ENCODE peak calls at places on chromosomes 4 and X, in ten cellular contexts. S is astrocyte of the spinal cord; M is activated CD4-positive, CD25-positive, alpha-beta regulatory T cell; O is pons; T is ELR; V is fibroblast of lung; X is cardiac muscle cell; D is activated naive CD4-positive, alpha-beta T cell; K is esophagus muscularis mucosa; R is mesothelial cell of epicardium. I is an unnamed sample.
A peak's percentile ranks its signal among the peaks of the same experiment; 100 is the strongest.

GRCh38 chr4:54542540-54543041 is 115.2 kb upstream of the KIT start:
- DNase-seq in S (peak; percentile 20), M (no peak), O (no peak), T (no peak), V (no peak), X (no peak), D (no peak), K (no peak), R (no peak), I (no peak)

GRCh38 chrX:148609766-148610698 is 109.6 kb downstream of the AFF2 start:
- DNase-seq in S (no peak), M (no peak), O (no peak), T (no peak), V (peak; percentile 29), X (peak; percentile 63), D (no peak), K (no peak), R (no peak), I (no peak)

GRCh38 chr4:153528705-153529493 is 62.7 kb downstream of the TMEM131L start:
- DNase-seq in S (no peak), M (no peak), O (no peak), T (no peak), V (no peak), X (no peak), D (no peak), K (peak; percentile 34), R (no peak), I (peak; percentile 16)

GRCh38 chr4:2761035-2761923 is 5.1 kb upstream of the TNIP2 start:
- DNase-seq in S (peak; percentile 22), M (no peak), O (no peak), T (no peak), V (peak; percentile 13), X (no peak), D (no peak), K (no peak), R (no peak), I (no peak)

GRCh38 chr4:105060628-105061027 is 86.0 kb upstream of the TET2 start:
- DNase-seq in S (peak; percentile 83), M (no peak), O (peak; percentile 79), T (peak; percentile 38), V (peak; percentile 82), X (no peak), D (no peak), K (no peak), R (no peak), I (no peak)

GRCh38 chrX:19190902-19191301 is 68.6 kb upstream of the ADGRG2 start:
- DNase-seq in S (no peak), M (no peak), O (no peak), T (no peak), V (no peak), X (no peak), D (no peak), K (no peak), R (no peak), I (no peak)

GRCh38 chr4:173191623-173192041 is 23.0 kb downstream of the GALNT7 start:
- DNase-seq in S (peak; percentile 56), M (no peak), O (no peak), T (peak; percentile 82), V (peak; percentile 71), X (no peak), D (no peak), K (no peak), R (no peak), I (no peak)

GRCh38 chrX:147693511-147693910 is 218.2 kb upstream of the FMR1 start:
- DNase-seq in S (no peak), M (no peak), O (no peak), T (no peak), V (no peak), X (no peak), D (no peak), K (no peak), R (no peak), I (no peak)

GRCh38 chr4:44638091-44638490 is 13.3 kb downstream of the YIPF7 start:
- DNase-seq in S (no peak), M (no peak), O (no peak), T (no peak), V (no peak), X (no peak), D (no peak), K (no peak), R (no peak), I (no peak)

GRCh38 chr4:2127609-2128300 is 68.6 kb downstream of the NAT8L start:
- DNase-seq in S (no peak), M (no peak), O (no peak), T (no peak), V (peak; percentile 18), X (no peak), D (no peak), K (no peak), R (no peak), I (no peak)

GRCh38 chrX:17441965-17442364 is 67.0 kb downstream of the NHS start:
- DNase-seq in S (peak; percentile 22), M (no peak), O (no peak), T (peak; percentile 82), V (peak; percentile 81), X (no peak), D (no peak), K (no peak), R (no peak), I (no peak)

GRCh38 chr4:129218355-129218754 is 122.4 kb downstream of the C4orf33 start:
- DNase-seq in S (peak; percentile 48), M (no peak), O (peak; percentile 64), T (peak; percentile 40), V (peak; percentile 5), X (peak; percentile 21), D (no peak), K (no peak), R (no peak), I (no peak)

GRCh38 chr4:82579932-82580331 is 18.1 kb upstream of the TMEM150C start:
- DNase-seq in S (no peak), M (no peak), O (no peak), T (no peak), V (no peak), X (no peak), D (no peak), K (no peak), R (no peak), I (no peak)

GRCh38 chr4:38868055-38868965 is 704 bp downstream of the FAM114A1 start:
- DNase-seq in S (no peak), M (no peak), O (no peak), T (peak; percentile 48), V (peak; percentile 43), X (peak; percentile 41), D (no peak), K (no peak), R (peak; percentile 41), I (no peak)

GRCh38 chrX:108341947-108342346 is 96.3 kb downstream of the COL4A6 start:
- DNase-seq in S (no peak), M (no peak), O (no peak), T (no peak), V (no peak), X (no peak), D (no peak), K (no peak), R (no peak), I (no peak)

GRCh38 chr4:77040856-77041576 is 34.8 kb downstream of the CCNI start:
- DNase-seq in S (no peak), M (no peak), O (no peak), T (no peak), V (peak; percentile 44), X (no peak), D (no peak), K (no peak), R (no peak), I (no peak)